ENCODE peak calls at places on chromosomes 3 and 15, in eight cellular contexts. C is spleen, T is esophagus muscularis mucosa, B is HepG2, U is endothelial cell of umbilical vein, G is transverse colon, F is uterus, M is heart left ventricle. V is an unnamed sample. For H3K27me3 and H3K4me1, the result is how much of the 10 kb centered on the place peaks cover.

GRCh38 chr15:66253643-66254363 is at the start of gene MEGF11:
- DNase-seq in C (no peak), T (no peak), B (no peak), U (peak), G (peak), F (no peak), M (peak), V (no peak)

GRCh38 chr3:142644502-142644901 is 48.3 kb downstream of the PLS1 start:
- DNase-seq in C (no peak), T (no peak), B (no peak), U (no peak), G (no peak), F (no peak), M (no peak), V (no peak)

GRCh38 chr15:88020806-88021205 is 235.7 kb downstream of the NTRK3 start:
- DNase-seq in C (no peak), T (no peak), B (no peak), U (no peak), G (no peak), F (no peak), M (no peak), V (no peak)

GRCh38 chr3:195885036-195885871 is 23.1 kb downstream of the TNK2 start:
- DNase-seq in C (peak), T (no peak), B (no peak), U (no peak), G (peak), F (no peak), M (no peak), V (peak)

GRCh38 chr15:73939138-73939537 is 12.9 kb downstream of the LOXL1 start:
- DNase-seq in C (peak), T (no peak), B (no peak), U (no peak), G (no peak), F (no peak), M (no peak), V (no peak)

GRCh38 chr3:177835008-177835407 is 637.7 kb upstream of the TBL1XR1 start:
- DNase-seq in C (no peak), T (no peak), B (no peak), U (peak), G (no peak), F (no peak), M (no peak), V (no peak)

GRCh38 chr3:24521306-24522154 is 26.9 kb upstream of the THRB start:
- DNase-seq in C (peak), T (no peak), B (peak), U (peak), G (peak), F (peak), M (peak), V (peak)

GRCh38 chr3:140420621-140421357 is 257.1 kb upstream of the TRIM42 start:
- DNase-seq in C (no peak), T (peak), B (peak), U (peak), G (no peak), F (no peak), M (no peak), V (no peak)

GRCh38 chr3:16350041-16350952 is 85.3 kb downstream of the OXNAD1 start:
- DNase-seq in C (no peak), T (no peak), B (no peak), U (no peak), G (no peak), F (no peak), M (no peak), V (no peak)

GRCh38 chr3:124557433-124558232 is 172.6 kb upstream of the UMPS start:
- DNase-seq in C (no peak), T (no peak), B (no peak), U (peak), G (peak), F (peak), M (no peak), V (no peak)

GRCh38 chr3:49411550-49411967 is 217 bp downstream of the RHOA start:
- DNase-seq in C (peak), T (no peak), B (peak), U (no peak), G (peak), F (peak), M (peak), V (peak)

GRCh38 chr15:90957105-90957790 is 2.6 kb downstream of the RCCD1 start:
- DNase-seq in C (peak), T (no peak), B (no peak), U (peak), G (no peak), F (no peak), M (no peak), V (peak)

GRCh38 chr3:171225698-171226097 is 199.2 kb upstream of the SLC2A2 start:
- DNase-seq in C (no peak), T (no peak), B (no peak), U (peak), G (no peak), F (no peak), M (no peak), V (no peak)

GRCh38 chr3:69084326-69084667 is 440 bp upstream of the ARL6IP5 start:
- DNase-seq in C (no peak), T (no peak), B (peak), U (peak), G (no peak), F (no peak), M (no peak), V (no peak)

GRCh38 chr3:89171681-89172080 is 64.3 kb downstream of the EPHA3 start:
- DNase-seq in C (no peak), T (no peak), B (no peak), U (no peak), G (no peak), F (no peak), M (no peak), V (no peak)

GRCh38 chr3:194395201-194395600 is 3.9 kb downstream of the GP5 start:
- DNase-seq in C (no peak), T (no peak), B (peak), U (peak), G (no peak), F (no peak), M (no peak), V (no peak)

GRCh38 chr15:26179906-26180305 is 316.8 kb upstream of the ATP10A start:
- DNase-seq in C (no peak), T (peak), B (peak), U (no peak), G (no peak), F (no peak), M (no peak), V (no peak)

GRCh38 chr3:158105124-158105709 is 1.0 kb downstream of the SHOX2 start:
- DNase-seq in C (peak), T (no peak), B (no peak), U (no peak), G (no peak), F (peak), M (peak), V (no peak)
- TF ChIP-seq POLR2A in C (no peak), T (no peak), B (no peak), U (no peak), G (no peak), F (no peak), M (no peak), V (no peak)

DNA sequence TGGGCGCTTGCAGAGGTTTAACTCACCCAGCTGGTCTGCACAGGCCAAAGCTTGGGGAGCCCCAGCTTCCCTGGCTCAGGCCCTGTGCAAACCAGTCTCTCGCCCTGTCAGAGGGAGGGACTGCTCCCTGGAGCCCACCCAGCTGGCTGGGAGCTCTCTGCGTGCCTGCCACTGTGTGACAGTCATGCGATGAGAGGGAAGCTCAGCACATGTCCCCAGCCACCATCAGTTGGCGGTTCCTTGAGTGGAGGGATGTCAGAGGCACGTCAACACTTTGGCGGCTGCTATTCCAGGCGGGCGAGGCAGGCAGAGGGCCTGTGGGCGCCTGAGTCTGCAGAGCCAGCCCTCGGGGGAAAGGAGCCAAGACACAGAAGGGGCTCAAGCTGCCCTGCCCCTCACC is 324.6 kb downstream of the UACA start:
- DNase-seq in C (no peak), T (no peak), B (no peak), U (no peak), G (no peak), F (no peak), M (peak), V (no peak)
- H3K27me3 ChIP-seq in C (under half), T (under half), B (under half), U (under half), G (under half), F (under half), M (under half), V (under half)

GRCh38 chr3:37487785-37488184 is 313.4 kb upstream of the LRRFIP2 start:
- DNase-seq in C (no peak), T (no peak), B (no peak), U (no peak), G (no peak), F (no peak), M (no peak), V (no peak)
- H3K4me1 ChIP-seq in C (under half), T (under half), B (under half), U (under half), G (under half), F (under half), M (under half), V (under half)

GRCh38 chr3:63867225-63867624 is 3.6 kb downstream of the ATXN7 start:
- DNase-seq in C (no peak), T (no peak), B (no peak), U (no peak), G (no peak), F (no peak), M (no peak), V (no peak)

GRCh38 chr3:63861306-63861705 is 2.3 kb downstream of the THOC7 start:
- DNase-seq in C (no peak), T (no peak), B (no peak), U (no peak), G (no peak), F (no peak), M (no peak), V (no peak)

GRCh38 chr3:63864008-63864871 is 573 bp downstream of the ATXN7 start:
- DNase-seq in C (peak), T (peak), B (no peak), U (peak), G (peak), F (peak), M (peak), V (peak)

GRCh38 chr3:63862804-63863149 is 828 bp downstream of the THOC7 start:
- DNase-seq in C (no peak), T (no peak), B (peak), U (no peak), G (no peak), F (no peak), M (no peak), V (no peak)

GRCh38 chr3:63863150-63864007 is at the start of the genes ATXN7 and THOC7:
- DNase-seq in C (peak), T (no peak), B (peak), U (peak), G (peak), F (peak), M (peak), V (peak)
- TF ChIP-seq POLR2A in C (no peak), T (no peak), B (peak), U (no peak), G (no peak), F (no peak), M (no peak), V (peak)